ENCODE peak calls at places on chromosomes 12 and 14, in seven cellular contexts. A, I, M, T, Z, E and X are unnamed samples. For H3K9me3, the result is how much of the 10 kb centered on the place peaks cover.

GRCh38 chr14:43877351-43877900 is 629.7 kb downstream of the FSCB start:
- DNase-seq in A (no peak), I (no peak), M (no peak), T (no peak), Z (no peak), E (no peak), X (no peak)

GRCh38 chr12:121626087-121626852 is at the start of gene ORAI1:
- DNase-seq in A (peak), I (peak), M (peak), T (peak), Z (peak), E (peak), X (peak)

GRCh38 chr12:25320123-25321006 is 69.6 kb upstream of the KRAS start:
- DNase-seq in A (no peak), I (no peak), M (no peak), T (no peak), Z (no peak), E (no peak), X (peak)

GRCh38 chr14:65336191-65336591 is 76.3 kb upstream of the FUT8 start:
- DNase-seq in A (no peak), I (no peak), M (no peak), T (no peak), Z (no peak), E (no peak), X (no peak)

GRCh38 chr14:61701946-61702345 is 6.6 kb downstream of the HIF1A start:
- DNase-seq in A (no peak), I (no peak), M (no peak), T (no peak), Z (no peak), E (no peak), X (no peak)

GRCh38 chr12:30909088-30909688 is 17.4 kb upstream of the TSPAN11 start:
- DNase-seq in A (no peak), I (no peak), M (no peak), T (no peak), Z (no peak), E (no peak), X (no peak)

GRCh38 chr12:6318440-6318879 is 8.0 kb downstream of the PLEKHG6 start:
- DNase-seq in A (no peak), I (no peak), M (no peak), T (no peak), Z (no peak), E (no peak), X (no peak)

GRCh38 chr14:65073605-65074201 is 28.6 kb downstream of the MAX start:
- DNase-seq in A (no peak), I (peak), M (no peak), T (no peak), Z (no peak), E (no peak), X (no peak)

GRCh38 chr12:31220061-31220460 is 105.9 kb downstream of the SINHCAF start:
- DNase-seq in A (no peak), I (no peak), M (peak), T (no peak), Z (no peak), E (no peak), X (no peak)

GRCh38 chr12:116590561-116590960 is 31.4 kb downstream of the MAP1LC3B2 start:
- DNase-seq in A (no peak), I (no peak), M (no peak), T (no peak), Z (no peak), E (no peak), X (no peak)

GRCh38 chr14:75702107-75702506 is 41.1 kb downstream of the TTLL5 start:
- DNase-seq in A (no peak), I (no peak), M (no peak), T (no peak), Z (no peak), E (no peak), X (no peak)

GRCh38 chr12:95224202-95225170 is 6.9 kb downstream of the VEZT start:
- DNase-seq in A (no peak), I (no peak), M (no peak), T (no peak), Z (no peak), E (no peak), X (no peak)

GRCh38 chr12:15966426-15966825 is 55.3 kb downstream of the DERA start:
- DNase-seq in A (peak), I (no peak), M (no peak), T (no peak), Z (no peak), E (no peak), X (no peak)

GRCh38 chr12:53795927-53796326 is 44.1 kb upstream of the CISTR start:
- DNase-seq in A (no peak), I (no peak), M (no peak), T (no peak), Z (no peak), E (no peak), X (no peak)

GRCh38 chr12:120598674-120599463 is 17.7 kb upstream of the POP5 start:
- DNase-seq in A (no peak), I (peak), M (no peak), T (no peak), Z (no peak), E (no peak), X (no peak)

GRCh38 chr12:118633071-118633470 is 256.7 kb downstream of the SUDS3 start:
- DNase-seq in A (no peak), I (no peak), M (no peak), T (peak), Z (no peak), E (no peak), X (no peak)

GRCh38 chr14:30389134-30389900 is 169.6 kb upstream of the G2E3 start:
- DNase-seq in A (no peak), I (no peak), M (no peak), T (no peak), Z (no peak), E (peak), X (no peak)

GRCh38 chr12:124391340-124392261 is 96.7 kb downstream of the RFLNA start:
- DNase-seq in A (peak), I (peak), M (no peak), T (no peak), Z (no peak), E (peak), X (peak)

GRCh38 chr12:63068857-63069442 is 82.1 kb downstream of the AVPR1A start:
- DNase-seq in A (peak), I (no peak), M (no peak), T (peak), Z (no peak), E (peak), X (peak)

GRCh38 chr12:46901464-46902205 is 75.8 kb upstream of the SLC38A4 start:
- DNase-seq in A (no peak), I (no peak), M (no peak), T (no peak), Z (no peak), E (no peak), X (no peak)

GRCh38 chr12:92668739-92669138 is 34.0 kb upstream of the PLEKHG7 start:
- DNase-seq in A (no peak), I (no peak), M (no peak), T (no peak), Z (no peak), E (no peak), X (no peak)

GRCh38 chr12:77122236-77122635 is 56.9 kb upstream of the E2F7 start:
- DNase-seq in A (peak), I (no peak), M (no peak), T (no peak), Z (no peak), E (no peak), X (no peak)

GRCh38 chr12:26699237-26699636 is 133.8 kb downstream of the ITPR2 start:
- DNase-seq in A (peak), I (no peak), M (no peak), T (no peak), Z (no peak), E (no peak), X (no peak)

GRCh38 chr14:101504096-101504948 is 57.0 kb upstream of the DIO3 start:
- DNase-seq in A (no peak), I (peak), M (no peak), T (no peak), Z (no peak), E (no peak), X (no peak)

GRCh38 chr14:69087061-69087461 is 65.9 kb downstream of the DCAF5 start:
- DNase-seq in A (no peak), I (no peak), M (no peak), T (no peak), Z (no peak), E (no peak), X (no peak)

GRCh38 chr14:77099425-77100167 is 1.5 kb downstream of the CIPC start:
- DNase-seq in A (peak), I (no peak), M (no peak), T (no peak), Z (no peak), E (peak), X (no peak)

GRCh38 chr12:51028811-51029146 is 2.6 kb upstream of the SLC11A2 start:
- DNase-seq in A (no peak), I (no peak), M (no peak), T (no peak), Z (no peak), E (no peak), X (no peak)

GRCh38 chr12:42916143-42916542 is 326.6 kb upstream of the PRICKLE1 start:
- DNase-seq in A (no peak), I (no peak), M (no peak), T (no peak), Z (no peak), E (no peak), X (no peak)

GRCh38 chr12:103093499-103094106 is 136.1 kb downstream of the ASCL1 start:
- DNase-seq in A (no peak), I (peak), M (no peak), T (no peak), Z (no peak), E (no peak), X (no peak)

GRCh38 chr14:99391671-99392070 is 89.0 kb downstream of the SETD3 start:
- DNase-seq in A (peak), I (no peak), M (no peak), T (no peak), Z (no peak), E (no peak), X (no peak)

GRCh38 chr14:57869530-57870088 is 3.7 kb upstream of the SLC35F4 start:
- DNase-seq in A (no peak), I (no peak), M (no peak), T (no peak), Z (no peak), E (no peak), X (no peak)

GRCh38 chr12:50104614-50105366 is 982 bp downstream of the GPD1 start:
- DNase-seq in A (no peak), I (no peak), M (no peak), T (no peak), Z (no peak), E (no peak), X (no peak)

GRCh38 chr14:42480235-42480634 is 873.6 kb downstream of the LRFN5 start:
- DNase-seq in A (no peak), I (no peak), M (no peak), T (no peak), Z (no peak), E (no peak), X (no peak)

GRCh38 chr14:49942090-49942489 is 49.2 kb downstream of the ARF6 start:
- DNase-seq in A (no peak), I (no peak), M (no peak), T (no peak), Z (no peak), E (no peak), X (no peak)

GRCh38 chr12:133080619-133081407 is at the start of gene ZNF140:
- DNase-seq in A (peak), I (peak), M (peak), T (peak), Z (peak), E (peak), X (peak)
- H3K9me3 ChIP-seq in A (under half), I (half or more), M (under half), T (half or more), Z (half or more), E (half or more), X (half or more)

DNA sequence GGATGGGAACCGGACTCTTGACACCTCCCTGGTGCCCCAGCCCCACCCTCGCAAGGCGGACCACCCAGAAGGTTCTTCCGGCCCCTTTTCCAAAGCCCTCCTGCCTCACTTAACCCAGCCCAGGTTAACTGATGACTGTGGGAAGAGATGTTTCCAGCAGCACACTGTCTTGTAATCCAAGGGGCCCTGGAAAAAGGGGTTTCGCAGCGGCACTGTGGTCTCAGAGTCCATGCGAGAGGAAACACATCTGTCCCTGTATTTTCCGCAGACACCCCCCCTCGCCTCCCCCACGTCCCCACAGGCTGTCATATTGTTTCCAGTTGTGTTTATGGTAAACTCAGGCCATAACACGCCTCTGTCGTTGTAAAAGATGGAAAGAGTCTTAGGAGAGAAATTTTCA is 22.7 kb upstream of the FZD10 start:
- DNase-seq in A (no peak), I (no peak), M (no peak), T (no peak), Z (no peak), E (no peak), X (no peak)
- H3K9me3 ChIP-seq in A (under half), I (under half), M (under half), T (under half), Z (under half), E (under half), X (under half)

DNA sequence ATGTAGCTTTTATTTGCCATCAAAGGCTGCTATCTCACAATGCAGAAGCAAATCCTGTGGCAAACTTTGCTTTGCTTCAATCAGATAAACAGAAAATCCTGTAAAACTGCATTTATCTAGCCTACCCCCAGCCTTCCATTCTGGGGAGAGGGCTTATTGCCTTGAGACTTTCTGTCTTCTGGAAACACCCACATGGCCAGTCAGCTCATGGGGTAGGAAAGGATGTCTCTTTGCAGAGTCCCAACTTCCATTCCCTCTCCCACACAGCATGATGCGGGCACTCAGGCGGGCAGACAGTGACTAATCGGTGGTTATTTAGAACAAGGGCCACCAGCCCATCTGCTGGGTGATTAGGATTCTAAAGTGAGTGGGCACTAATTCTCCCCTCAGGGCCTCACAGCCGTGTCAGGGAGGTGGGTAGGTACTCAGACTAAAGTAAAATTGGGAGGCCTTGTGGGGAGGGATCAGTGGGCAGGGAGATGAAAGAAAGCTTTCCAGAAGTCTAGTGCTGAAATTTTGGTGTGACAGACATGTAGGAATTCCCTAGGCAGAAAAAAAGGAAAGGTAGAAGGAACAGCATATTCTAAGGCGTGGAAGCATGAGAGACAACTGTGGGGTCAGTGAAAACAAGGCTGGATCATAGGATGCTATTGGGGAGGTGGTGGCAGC is 720.5 kb downstream of the VRK1 start:
- DNase-seq in A (no peak), I (no peak), M (no peak), T (no peak), Z (no peak), E (no peak), X (no peak)
- H3K9me3 ChIP-seq in A (under half), I (under half), M (under half), T (under half), Z (under half), E (under half), X (under half)

DNA sequence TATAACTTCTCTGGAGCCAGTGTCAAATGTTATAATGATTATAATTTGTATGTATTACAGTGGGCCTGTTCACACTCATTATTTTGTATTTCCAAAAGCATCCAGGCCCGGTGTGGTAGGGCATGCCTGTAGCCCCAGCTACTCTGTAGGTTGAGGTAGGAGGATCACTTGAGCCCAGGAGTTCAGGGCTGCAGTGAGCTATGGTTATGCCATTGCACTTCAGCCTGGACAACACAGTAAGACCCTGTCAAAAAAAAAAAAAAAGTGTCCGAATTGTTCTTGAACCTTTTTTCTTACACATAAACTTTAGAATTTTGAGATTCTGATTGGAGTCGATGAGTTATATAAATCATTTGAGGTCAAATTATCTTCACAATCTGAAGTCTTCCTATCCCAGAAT is 1.0 kb downstream of the ZNF84 start:
- DNase-seq in A (peak), I (no peak), M (no peak), T (no peak), Z (no peak), E (no peak), X (peak)
- H3K9me3 ChIP-seq in A (under half), I (half or more), M (under half), T (half or more), Z (under half), E (half or more), X (half or more)

GRCh38 chr14:104239185-104239775 is 100.9 kb downstream of the KIF26A start:
- DNase-seq in A (no peak), I (peak), M (no peak), T (no peak), Z (no peak), E (no peak), X (no peak)

GRCh38 chr14:104240426-104241157 is 102.2 kb downstream of the KIF26A start:
- DNase-seq in A (no peak), I (peak), M (no peak), T (no peak), Z (no peak), E (no peak), X (peak)

GRCh38 chr14:104237651-104238423 is 99.5 kb downstream of the KIF26A start:
- DNase-seq in A (no peak), I (peak), M (no peak), T (no peak), Z (no peak), E (no peak), X (no peak)

GRCh38 chr14:104238424-104239184 is 100.2 kb downstream of the KIF26A start:
- DNase-seq in A (no peak), I (peak), M (no peak), T (no peak), Z (no peak), E (no peak), X (no peak)

DNA sequence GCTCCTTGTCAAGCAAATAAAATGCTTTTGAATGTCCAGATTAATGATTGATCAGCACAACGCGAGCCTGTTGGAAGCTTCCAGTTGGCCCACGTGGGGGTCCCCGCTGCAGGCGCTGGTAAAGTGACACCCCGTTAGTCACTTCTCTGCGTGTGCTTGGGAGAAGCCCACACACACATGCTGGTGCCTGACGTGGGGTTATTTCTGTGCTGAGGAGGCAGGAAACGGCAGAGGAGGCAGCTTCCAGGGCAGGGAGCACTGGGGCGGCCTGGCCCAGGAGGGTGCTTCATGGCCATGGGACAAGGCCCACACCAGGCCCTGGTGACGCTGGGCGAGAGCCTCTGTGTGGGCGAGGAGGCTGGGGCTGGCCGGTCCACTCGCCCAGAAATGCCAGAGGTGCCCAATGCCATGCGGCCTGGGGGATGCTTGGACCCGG is 101.5 kb downstream of the KIF26A start:
- DNase-seq in A (no peak), I (peak), M (no peak), T (no peak), Z (no peak), E (no peak), X (peak)
- H3K9me3 ChIP-seq in A (under half), I (under half), M (under half), T (under half), Z (under half), E (under half), X (under half)